ENCODE peak calls at places on chromosomes 3 and 15, in six cellular contexts. T is GM12878, R is HepG2, P is K562, J is WTC11, L is H1. W is an unnamed sample.

GRCh38 chr3:182729903-182730674 is 63.2 kb upstream of the ATP11B start:
- DNase-seq in T (peak; percentile 68), R (no peak), P (no peak), J (no peak), L (no peak), W (no peak)

GRCh38 chr3:16012086-16012485 is 162.4 kb upstream of the GALNT15 start:
- DNase-seq in T (no peak), R (no peak), P (no peak), J (no peak), L (no peak), W (no peak)

GRCh38 chr3:55185380-55185779 is 257.5 kb upstream of the LRTM1 start:
- DNase-seq in T (no peak), R (no peak), P (no peak), J (no peak), L (no peak), W (no peak)

GRCh38 chr3:82080261-82080660 is 318.8 kb upstream of the GBE1 start:
- DNase-seq in T (no peak), R (no peak), P (no peak), J (no peak), L (no peak), W (no peak)

GRCh38 chr3:9762871-9763270 is 6.9 kb downstream of the CAMK1 start:
- DNase-seq in T (no peak), R (no peak), P (no peak), J (no peak), L (no peak), W (no peak)

GRCh38 chr3:36698314-36698713 is 66.0 kb downstream of the DCLK3 start:
- DNase-seq in T (no peak), R (no peak), P (no peak), J (no peak), L (no peak), W (peak; percentile 15)

GRCh38 chr3:187197255-187197654 is at the start of gene RTP1:
- DNase-seq in T (no peak), R (no peak), P (no peak), J (peak; percentile 38), L (no peak), W (peak; percentile 71)

GRCh38 chr15:63872759-63873510 is 39.2 kb upstream of the HERC1 start:
- DNase-seq in T (no peak), R (no peak), P (no peak), J (no peak), L (no peak), W (no peak)

GRCh38 chr3:150183619-150184425 is 213.1 kb upstream of the PFN2 start:
- DNase-seq in T (peak; percentile 37), R (peak; percentile 50), P (peak; percentile 54), J (peak; percentile 72), L (peak; percentile 27), W (peak; percentile 92)

GRCh38 chr15:40302981-40303380 is 4.8 kb downstream of the PLCB2 start:
- DNase-seq in T (no peak), R (no peak), P (no peak), J (no peak), L (no peak), W (no peak)

GRCh38 chr3:167892204-167892603 is 156.7 kb downstream of the SERPINI1 start:
- DNase-seq in T (no peak), R (no peak), P (no peak), J (no peak), L (no peak), W (no peak)

GRCh38 chr3:148625991-148626390 is 71.7 kb upstream of the AGTR1 start:
- DNase-seq in T (no peak), R (no peak), P (no peak), J (no peak), L (no peak), W (no peak)

GRCh38 chr3:172082269-172082668 is 42.9 kb downstream of the FNDC3B start:
- DNase-seq in T (no peak), R (peak; percentile 49), P (no peak), J (no peak), L (no peak), W (no peak)

GRCh38 chr3:157077565-157077991 is 82.4 kb downstream of the CCNL1 start:
- DNase-seq in T (no peak), R (peak; percentile 23), P (no peak), J (no peak), L (no peak), W (peak; percentile 15)

GRCh38 chr3:69410301-69410700 is 24.4 kb upstream of the FRMD4B start:
- DNase-seq in T (peak; percentile 61), R (peak; percentile 48), P (peak; percentile 23), J (peak; percentile 65), L (no peak), W (peak; percentile 73)

GRCh38 chr3:57958642-57959406 is 49.4 kb upstream of the FLNB start:
- DNase-seq in T (no peak), R (no peak), P (peak; percentile 38), J (no peak), L (no peak), W (no peak)

GRCh38 chr3:4524423-4524769 is 31.2 kb downstream of the ITPR1 start:
- DNase-seq in T (no peak), R (peak; percentile 20), P (no peak), J (no peak), L (no peak), W (no peak)

GRCh38 chr15:101017935-101018849 is 99.0 kb downstream of the LRRK1 start:
- DNase-seq in T (no peak), R (no peak), P (no peak), J (no peak), L (no peak), W (no peak)

GRCh38 chr3:113685956-113686721 is 10.3 kb downstream of the USF3 start:
- DNase-seq in T (no peak), R (peak; percentile 78), P (no peak), J (peak; percentile 23), L (no peak), W (peak; percentile 64)

GRCh38 chr15:83767786-83768185 is 113.9 kb downstream of the ADAMTSL3 start:
- DNase-seq in T (no peak), R (no peak), P (no peak), J (no peak), L (no peak), W (no peak)

GRCh38 chr3:71022552-71023335 is 560.8 kb downstream of the FOXP1 start:
- DNase-seq in T (no peak), R (peak; percentile 23), P (no peak), J (peak; percentile 43), L (no peak), W (peak; percentile 88)

GRCh38 chr3:120093119-120093922 is 926 bp downstream of the GSK3B start:
- DNase-seq in T (no peak), R (no peak), P (no peak), J (no peak), L (peak; percentile 33), W (peak; percentile 94)

GRCh38 chr3:141414141-141414689 is 45.9 kb downstream of the ZBTB38 start:
- DNase-seq in T (no peak), R (no peak), P (no peak), J (no peak), L (no peak), W (no peak)

GRCh38 chr15:69000725-69001503 is 13.6 kb upstream of the NOX5 start:
- DNase-seq in T (no peak), R (no peak), P (no peak), J (no peak), L (no peak), W (no peak)

GRCh38 chr15:66252411-66253295 is 897 bp downstream of the MEGF11 start:
- DNase-seq in T (no peak), R (peak; percentile 7), P (peak; percentile 76), J (peak; percentile 75), L (no peak), W (peak; percentile 78)

GRCh38 chr3:107452436-107452835 is 70.3 kb upstream of the BBX start:
- DNase-seq in T (no peak), R (no peak), P (no peak), J (no peak), L (no peak), W (no peak)
- TF ChIP-seq CREB1 in T (no peak), R (no peak), P (no peak), J (no peak), L (no peak), W (no peak)

DNA sequence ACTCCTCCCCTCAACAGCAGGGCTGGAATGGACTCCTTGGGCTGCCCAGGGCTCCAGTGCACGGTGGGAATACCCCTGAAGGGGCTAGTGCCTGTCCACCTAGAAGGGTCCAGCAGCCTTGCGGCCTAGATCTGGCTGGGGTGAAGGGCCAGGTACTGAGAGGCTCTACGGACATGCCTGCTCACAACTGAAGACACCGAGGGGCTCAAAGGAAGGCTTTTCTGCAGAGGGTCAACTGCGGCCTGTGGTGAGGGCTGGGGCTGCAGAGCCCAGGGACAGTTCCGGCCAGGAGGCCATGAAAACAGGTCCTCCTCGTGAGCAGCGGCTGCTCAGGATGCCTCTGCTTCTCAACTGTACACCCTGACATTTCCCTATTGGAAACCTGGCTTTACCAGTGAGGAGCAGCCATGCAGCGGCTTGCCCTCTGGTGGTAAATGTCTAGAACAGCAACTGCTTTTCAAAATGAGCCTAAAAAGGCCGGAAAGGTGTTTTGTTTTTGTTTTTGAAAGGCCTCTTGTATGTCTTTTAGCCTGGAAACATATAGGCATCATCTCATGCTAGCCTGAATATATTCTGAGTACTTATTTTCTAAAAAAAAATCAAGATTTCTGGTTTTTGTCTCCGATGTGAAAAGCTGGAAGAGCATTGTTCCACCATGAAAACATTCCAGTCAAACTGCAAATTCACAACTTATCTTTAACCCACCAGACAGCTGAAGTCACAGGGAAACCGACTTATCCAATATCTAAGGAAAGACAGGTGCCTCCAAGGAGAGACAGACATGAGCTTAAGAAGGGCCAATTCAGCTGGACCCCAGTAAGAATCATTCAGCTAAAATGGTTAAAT is 163.4 kb downstream of the KLF13 start:
- DNase-seq in T (no peak), R (peak; percentile 30), P (peak; percentile 60), J (no peak), L (no peak), W (peak; percentile 78)
- TF ChIP-seq CREB1 in T (no peak), R (no peak), P (no peak), J (no peak), L (no peak), W (no peak)

GRCh38 chr3:53996153-53996861 is 104.6 kb upstream of the SELENOK start:
- DNase-seq in T (no peak), R (no peak), P (no peak), J (no peak), L (no peak), W (peak; percentile 22)

GRCh38 chr3:54003136-54003535 is 111.5 kb upstream of the SELENOK start:
- DNase-seq in T (no peak), R (no peak), P (no peak), J (no peak), L (no peak), W (no peak)

GRCh38 chr3:53999725-54000124 is 108.1 kb upstream of the SELENOK start:
- DNase-seq in T (no peak), R (no peak), P (no peak), J (no peak), L (no peak), W (no peak)

GRCh38 chr3:53994986-53995385 is 103.3 kb upstream of the SELENOK start:
- DNase-seq in T (no peak), R (no peak), P (no peak), J (no peak), L (no peak), W (no peak)

DNA sequence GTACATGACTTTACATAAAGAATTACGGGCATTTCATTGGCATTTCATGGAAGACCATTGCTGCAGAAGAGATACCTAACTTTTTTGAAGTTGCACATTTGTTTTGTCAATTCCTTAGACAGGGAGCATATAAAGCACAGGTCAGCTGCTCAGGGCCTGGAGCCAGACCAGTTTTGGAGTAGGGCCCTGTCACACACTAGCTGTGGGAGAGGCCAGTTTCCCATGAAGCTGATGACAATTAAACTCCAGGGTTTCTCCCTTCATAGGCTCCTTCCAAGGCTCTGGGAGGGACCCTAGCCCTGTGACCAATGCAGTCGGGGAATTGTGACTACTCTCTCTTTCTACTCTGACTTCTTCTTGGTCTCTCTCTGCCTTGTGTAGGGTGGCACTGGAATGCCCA is 107.3 kb upstream of the SELENOK start:
- DNase-seq in T (no peak), R (no peak), P (no peak), J (no peak), L (no peak), W (no peak)
- TF ChIP-seq CREB1 in T (no peak), R (no peak), P (no peak), J (no peak), L (no peak), W (no peak)

GRCh38 chr15:36589971-36590370 is 10.5 kb downstream of the CDIN1 start:
- DNase-seq in T (no peak), R (no peak), P (no peak), J (no peak), L (no peak), W (no peak)
- TF ChIP-seq CREB1 in T (no peak), R (no peak), P (no peak), J (no peak), L (no peak), W (no peak)